ENCODE peak calls at places on chromosomes 16 and 17, in ten cellular contexts. E, R, T, Z, J, W, A, O, L and F are unnamed samples.
A peak's percentile ranks its signal among the peaks of the same experiment; 100 is the strongest.

GRCh38 chr17:48759288-48759687 is 30.7 kb upstream of the HOXB13 start:
- DNase-seq in R (no peak), J (no peak), L (no peak), O (no peak), E (no peak), A (no peak), T (no peak), W (no peak), Z (no peak), F (no peak)

GRCh38 chr16:51815527-51815926 is 664.5 kb upstream of the SALL1 start:
- DNase-seq in R (no peak), Z (no peak), E (no peak), L (no peak), O (no peak), W (no peak), J (no peak), A (no peak), T (no peak), F (no peak)

GRCh38 chr16:3008749-3009088 is 4.0 kb upstream of the CLDN9 start:
- DNase-seq in L (no peak), Z (no peak), O (no peak), T (no peak), E (no peak), A (no peak), W (no peak), R (peak; percentile 64), J (no peak), F (no peak)

GRCh38 chr17:253091-253846 is 71.8 kb upstream of the DOC2B start:
- DNase-seq in W (peak; percentile 55), T (no peak), E (no peak), Z (no peak), A (peak; percentile 3), R (no peak), O (no peak), J (peak; percentile 17), L (peak; percentile 42), F (no peak)

GRCh38 chr16:2194166-2194834 is 2.1 kb downstream of the CASKIN1 start:
- DNase-seq in E (no peak), Z (no peak), J (no peak), T (peak; percentile 70), R (no peak), A (no peak), O (no peak), L (no peak), W (no peak), F (no peak)

GRCh38 chr16:27286446-27286845 is 17.9 kb upstream of the NSMCE1 start:
- DNase-seq in Z (no peak), O (no peak), T (peak; percentile 73), L (no peak), A (no peak), W (no peak), R (no peak), E (no peak), J (no peak), F (no peak)

GRCh38 chr17:9890124-9890523 is 14.9 kb downstream of the RCVRN start:
- DNase-seq in T (peak; percentile 75), R (peak; percentile 49), Z (no peak), W (no peak), L (no peak), O (no peak), J (no peak), E (peak; percentile 35), A (no peak), F (no peak)

GRCh38 chr16:64615647-64616280 is 506.1 kb downstream of the CDH11 start:
- DNase-seq in A (no peak), R (no peak), T (no peak), Z (no peak), W (no peak), E (no peak), L (no peak), O (no peak), J (no peak), F (no peak)

GRCh38 chr16:693766-694165 is 3.6 kb upstream of the WDR24 start:
- DNase-seq in R (peak; percentile 42), T (no peak), J (no peak), W (no peak), O (no peak), L (no peak), Z (no peak), E (no peak), A (no peak), F (no peak)

GRCh38 chr16:694863-695354 is 4.7 kb upstream of the WDR24 start:
- DNase-seq in R (peak; percentile 90), A (no peak), J (no peak), W (no peak), T (no peak), O (no peak), Z (no peak), L (no peak), E (no peak), F (no peak)

GRCh38 chr16:693364-693763 is 3.2 kb upstream of the WDR24 start:
- DNase-seq in A (no peak), R (no peak), E (no peak), W (no peak), J (no peak), L (no peak), O (no peak), Z (no peak), T (no peak), F (no peak)

GRCh38 chr16:694187-694862 is 4.1 kb upstream of the WDR24 start:
- DNase-seq in A (no peak), R (peak; percentile 43), Z (no peak), W (no peak), J (no peak), O (no peak), L (no peak), E (no peak), T (no peak), F (no peak)

DNA sequence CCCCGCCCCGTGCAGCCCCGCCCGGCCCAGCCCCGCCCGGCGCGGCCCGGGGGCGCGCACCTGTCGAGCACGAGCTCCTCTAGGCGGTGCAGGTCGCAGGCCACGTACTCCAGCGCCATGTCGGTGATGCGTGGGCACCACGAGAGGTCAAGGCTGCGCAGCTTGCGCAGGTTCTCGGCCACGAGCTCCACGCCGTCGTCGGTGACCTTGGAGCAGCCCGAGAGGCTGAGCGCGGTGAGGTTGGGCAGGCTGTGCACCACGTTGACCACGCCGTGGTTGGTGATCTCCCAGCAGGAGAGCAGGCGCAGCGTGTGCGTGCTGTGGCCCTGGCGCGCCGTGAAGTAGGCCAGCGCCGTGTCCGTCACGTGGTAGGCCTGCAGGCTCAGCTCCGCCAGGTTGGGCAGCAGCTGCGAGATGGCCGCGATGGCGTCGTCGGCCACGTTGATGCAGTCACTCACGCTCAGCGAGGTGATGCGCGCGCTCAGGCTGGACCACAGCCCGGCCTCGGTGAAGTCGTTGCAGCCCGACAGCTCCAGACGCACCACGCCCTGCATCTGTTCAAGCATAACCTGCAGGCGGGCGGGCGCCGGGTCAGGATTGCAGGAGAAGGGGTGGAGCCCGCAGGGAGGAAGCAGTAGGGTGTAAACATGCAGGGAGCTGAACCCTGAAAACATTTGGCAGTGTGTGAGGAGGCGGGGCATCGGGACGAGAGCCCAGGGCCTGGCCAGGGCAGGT is 5.3 kb upstream of the WDR24 start:
- DNase-seq in R (peak; percentile 63), Z (no peak), A (peak; percentile 91), J (peak; percentile 76), T (peak; percentile 78), E (no peak), W (peak; percentile 89), O (no peak), L (no peak), F (no peak)
- H3K4me3 ChIP-seq in R (peak overlapping the region; percentile 41), Z (no peak overlapping the region), A (no peak overlapping the region), J (peak overlapping the region; percentile 32), T (peak overlapping the region; percentile 37), E (no peak overlapping the region), W (peak overlapping the region; percentile 50), O (peak overlapping the region; percentile 45), L (no peak overlapping the region), F (no peak overlapping the region)

DNA sequence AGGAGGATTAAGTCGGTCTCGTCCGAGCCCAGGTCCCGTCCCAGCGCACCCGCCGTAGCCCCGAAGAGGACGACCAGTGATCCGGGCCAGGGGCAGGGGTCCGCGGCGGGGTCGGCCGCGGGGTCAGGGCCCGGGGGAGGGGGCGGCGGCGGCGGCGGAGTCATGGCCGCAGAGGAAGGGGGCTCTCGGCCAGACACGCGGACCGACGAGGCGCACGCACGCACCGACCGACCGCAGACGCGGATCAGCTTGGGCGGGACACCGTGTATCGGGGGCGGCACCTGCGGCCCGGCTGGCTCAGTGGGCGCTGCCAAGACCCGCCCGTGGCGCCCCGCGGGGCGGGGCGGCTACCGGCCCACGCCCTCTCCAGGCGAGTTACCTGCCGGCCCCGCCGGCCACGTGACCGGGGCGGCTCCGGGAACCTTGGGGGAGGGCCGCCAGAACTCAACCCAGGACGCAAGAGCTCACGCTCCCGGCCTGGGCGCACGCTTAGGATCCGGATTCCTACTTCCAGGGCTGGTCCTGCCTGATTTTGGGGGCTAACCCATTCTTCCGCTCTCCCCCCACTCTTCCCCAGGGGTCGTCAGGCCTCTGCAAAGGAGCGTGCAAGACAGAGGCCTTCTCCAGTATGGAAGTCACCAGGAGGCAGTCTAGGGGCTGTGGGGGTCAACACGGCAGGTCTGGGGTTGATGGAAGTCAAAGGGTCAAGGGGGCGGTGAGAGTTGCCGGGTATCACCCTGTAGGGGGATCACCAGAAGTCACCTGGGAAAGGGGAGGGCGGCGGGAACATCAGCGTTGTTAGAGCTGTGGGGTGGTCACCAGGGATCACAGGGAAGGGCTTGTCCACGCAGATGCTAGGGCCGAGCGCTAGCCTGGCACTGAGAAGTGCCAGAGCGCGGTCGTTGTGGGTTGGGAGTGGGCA is at the start of gene ESRP2:
- DNase-seq in T (no peak), A (peak; percentile 93), R (no peak), O (no peak), Z (peak; percentile 71), W (peak; percentile 83), E (peak; percentile 37), L (peak; percentile 77), J (peak; percentile 94), F (no peak)
- TF ChIP-seq EP300 in T (no peak), A (no peak), R (no peak), O (no peak), Z (no peak), W (no peak), E (no peak), L (no peak), J (no peak), F (no peak)

GRCh38 chr17:40340327-40340726 is 24.2 kb downstream of the GJD3 start:
- DNase-seq in L (no peak), J (no peak), Z (no peak), T (no peak), R (no peak), W (no peak), O (no peak), A (no peak), E (no peak), F (no peak)

GRCh38 chr17:40342575-40343058 is 21.9 kb downstream of the GJD3 start:
- DNase-seq in J (no peak), L (no peak), A (peak; percentile 35), T (no peak), R (no peak), O (no peak), E (no peak), W (no peak), Z (peak; percentile 55), F (no peak)

GRCh38 chr17:40340880-40341807 is 23.4 kb downstream of the GJD3 start:
- DNase-seq in L (peak; percentile 97), W (peak; percentile 96), E (peak; percentile 88), Z (peak; percentile 87), O (peak; percentile 97), A (peak; percentile 94), T (peak; percentile 93), J (peak; percentile 90), R (peak; percentile 76), F (peak; percentile 85)

GRCh38 chr17:40343126-40344119 is 21.1 kb downstream of the GJD3 start:
- DNase-seq in E (no peak), O (no peak), Z (peak; percentile 65), W (no peak), T (no peak), A (peak; percentile 32), J (no peak), R (no peak), L (no peak), F (no peak)

GRCh38 chr17:40341808-40342574 is 22.5 kb downstream of the GJD3 start:
- DNase-seq in O (no peak), R (peak; percentile 82), E (peak; percentile 93), J (peak; percentile 81), W (no peak), A (peak; percentile 86), L (peak; percentile 92), T (peak; percentile 72), Z (peak; percentile 88), F (peak; percentile 69)
- H3K4me3 ChIP-seq in O (peak overlapping the region; percentile 93), R (peak overlapping the region; percentile 60), E (peak overlapping the region; percentile 78), J (peak overlapping the region; percentile 77), W (peak overlapping the region; percentile 70), A (peak overlapping the region; percentile 73), L (peak overlapping the region; percentile 82), T (peak overlapping the region; percentile 83), Z (peak overlapping the region; percentile 68), F (peak overlapping the region; percentile 87)

DNA sequence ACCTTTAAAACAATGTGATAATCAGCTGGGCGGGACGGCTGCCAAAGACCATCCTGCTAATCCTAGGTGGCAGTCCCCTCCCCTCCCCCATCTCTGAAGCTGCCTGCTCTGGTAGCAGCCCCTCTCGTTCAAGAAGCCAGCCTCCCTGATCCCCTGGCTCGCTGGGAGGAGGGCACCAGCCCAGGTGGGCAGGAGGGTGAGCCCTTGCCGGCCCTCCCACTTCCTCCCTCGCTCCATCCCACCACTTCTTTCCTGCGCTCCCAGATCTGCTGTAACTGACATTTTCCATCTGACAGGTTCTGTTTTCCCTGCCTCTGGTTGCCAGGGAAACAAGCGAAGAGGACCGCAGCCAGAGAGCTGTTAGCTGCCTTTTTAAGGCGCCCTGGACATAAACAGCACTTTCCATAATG is 155.7 kb upstream of the TNRC6C start:
- DNase-seq in O (no peak), A (no peak), T (no peak), L (peak; percentile 75), R (no peak), J (no peak), E (peak; percentile 93), Z (no peak), W (no peak), F (no peak)
- TF ChIP-seq EP300 in O (no peak), A (no peak), T (no peak), L (no peak), R (no peak), J (no peak), E (peak; percentile 61), Z (no peak), W (no peak), F (no peak)